ENCODE peak calls at places on chromosome 4, in four cellular contexts. I is small intestine, B is thoracic aorta, L is PC-9. A is an unnamed sample. For H3K4me1 and H3K36me3, the result is how much of the 10 kb centered on the place peaks cover.

GRCh38 chr4:106694232-106694631 is 325.7 kb upstream of the GIMD1 start:
- DNase-seq in L (no peak), I (no peak), B (no peak), A (no peak)

GRCh38 chr4:3045500-3045850 is 28.9 kb downstream of the HTT-AS start:
- DNase-seq in L (no peak), I (peak), B (no peak), A (no peak)

GRCh38 chr4:150570862-150571261 is 11.1 kb upstream of the MAB21L2 start:
- DNase-seq in L (no peak), B (no peak), I (no peak), A (no peak)

GRCh38 chr4:19675172-19675811 is 576.4 kb upstream of the SLIT2 start:
- DNase-seq in L (no peak), B (no peak), I (no peak), A (peak)

GRCh38 chr4:81789741-81790402 is 318.2 kb upstream of the RASGEF1B start:
- DNase-seq in L (no peak), B (no peak), I (no peak), A (no peak)

GRCh38 chr4:38078590-38079381 is 118.6 kb downstream of the PTTG2 start:
- DNase-seq in I (peak), B (no peak), L (no peak), A (peak)

GRCh38 chr4:102172341-102172740 is 172.9 kb downstream of the SLC39A8 start:
- DNase-seq in B (no peak), L (no peak), I (no peak), A (no peak)

GRCh38 chr4:159401791-159402380 is 299.0 kb downstream of the RAPGEF2 start:
- DNase-seq in B (no peak), I (no peak), L (no peak), A (peak)

GRCh38 chr4:134762053-134762452 is 560.5 kb upstream of the PABPC4L start:
- DNase-seq in L (no peak), B (no peak), I (no peak), A (no peak)

GRCh38 chr4:165177725-165178666 is 29.4 kb upstream of the KLHL2 start:
- DNase-seq in L (no peak), B (no peak), I (no peak), A (no peak)

GRCh38 chr4:6641164-6641970 is 882 bp downstream of the MRFAP1 start:
- DNase-seq in L (peak), I (peak), B (no peak), A (peak)

DNA sequence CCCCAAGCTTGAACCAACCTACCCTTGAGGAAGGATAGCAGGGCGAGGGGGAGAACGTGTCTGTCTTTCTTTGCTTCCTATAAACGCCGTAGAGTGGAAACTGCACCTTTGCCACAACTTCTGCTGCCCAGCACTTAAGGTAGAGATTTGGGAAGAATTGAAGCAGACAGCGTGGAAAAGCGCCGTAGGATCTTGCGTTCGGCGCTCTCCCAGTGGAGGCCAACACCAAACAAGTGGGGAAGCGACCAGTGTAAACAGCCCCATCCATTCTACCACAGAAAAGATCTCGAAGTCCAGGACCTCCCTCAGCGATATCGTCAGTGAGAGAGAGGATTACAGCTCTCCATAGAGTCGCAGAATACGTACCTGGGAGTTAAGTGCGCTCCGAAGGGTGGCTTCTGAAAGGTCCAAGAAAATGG is 3.9 kb upstream of the NKX6-1 start:
- DNase-seq in L (no peak), I (no peak), B (no peak), A (no peak)
- H3K4me1 ChIP-seq in L (under half), I (under half), B (under half), A (under half)

DNA sequence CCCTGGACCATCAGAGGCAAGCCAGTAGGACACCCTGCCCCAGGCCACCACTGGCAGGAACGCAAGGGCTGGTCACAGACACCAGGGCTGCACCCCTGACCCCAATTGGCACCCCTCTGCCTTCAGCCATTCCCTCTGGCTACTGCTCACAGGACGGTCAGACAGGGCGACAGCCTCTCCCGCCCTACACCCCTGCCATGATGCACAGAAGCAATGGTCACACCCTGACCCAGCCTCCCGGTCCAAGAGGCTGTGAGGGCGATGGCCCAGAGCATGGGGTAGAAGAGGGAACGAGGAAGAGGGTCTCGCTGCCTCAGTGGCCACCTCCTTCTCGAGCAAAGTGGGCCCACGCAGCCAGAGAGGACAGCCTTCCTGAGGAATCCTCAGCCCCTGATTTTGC is 143.5 kb downstream of the SOWAHB start:
- DNase-seq in I (no peak), L (no peak), B (no peak), A (no peak)
- H3K36me3 ChIP-seq in I (under half), L (under half), B (under half), A (under half)

DNA sequence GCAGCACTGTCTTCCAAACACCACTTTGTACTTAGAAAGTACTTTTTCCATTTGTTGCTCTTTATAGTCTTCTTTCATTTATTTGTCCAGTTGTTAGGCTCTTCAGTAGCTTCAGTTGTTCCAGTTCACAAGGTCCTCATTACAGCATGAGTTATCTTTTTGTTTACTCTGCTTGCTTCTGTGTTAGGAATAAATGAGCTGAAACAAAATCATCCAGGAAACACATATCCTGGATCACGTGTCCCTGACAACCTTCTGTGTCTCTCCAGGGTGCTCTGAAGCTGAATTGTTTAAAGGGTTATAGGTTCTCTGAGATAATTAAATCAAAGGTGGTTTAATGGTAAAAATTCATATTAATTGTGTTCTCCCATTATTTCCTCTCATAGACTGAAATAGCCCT is 19.9 kb upstream of the KLHL8 start:
- DNase-seq in L (no peak), B (no peak), I (no peak), A (no peak)
- H3K4me1 ChIP-seq in L (under half), B (under half), I (under half), A (under half)

DNA sequence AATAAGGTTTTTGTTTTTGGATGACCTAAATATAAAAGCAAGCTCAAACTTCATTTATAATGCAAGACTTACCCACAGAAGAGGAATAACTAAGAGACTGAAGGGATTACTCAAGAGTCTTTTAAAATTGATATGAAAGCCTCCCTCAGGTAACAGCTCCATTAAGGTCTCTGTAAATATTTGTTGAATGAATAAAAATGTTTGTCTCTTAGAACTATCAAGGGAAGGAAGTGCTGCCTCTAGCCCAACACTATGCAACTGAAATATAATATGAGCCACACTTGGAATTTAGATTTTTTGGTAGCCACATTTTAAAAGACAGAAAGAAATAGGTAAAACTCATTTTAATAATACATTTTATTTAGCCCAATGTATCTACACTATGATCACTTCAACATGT is 127.8 kb downstream of the SH3RF1 start:
- DNase-seq in L (no peak), B (no peak), I (no peak), A (no peak)
- H3K36me3 ChIP-seq in L (under half), B (under half), I (under half), A (under half)

GRCh38 chr4:174864031-174864430 is 35.0 kb upstream of the GLRA3 start:
- DNase-seq in B (no peak), L (no peak), I (no peak), A (no peak)
- H3K4me1 ChIP-seq in B (under half), L (under half), I (under half), A (under half)

DNA sequence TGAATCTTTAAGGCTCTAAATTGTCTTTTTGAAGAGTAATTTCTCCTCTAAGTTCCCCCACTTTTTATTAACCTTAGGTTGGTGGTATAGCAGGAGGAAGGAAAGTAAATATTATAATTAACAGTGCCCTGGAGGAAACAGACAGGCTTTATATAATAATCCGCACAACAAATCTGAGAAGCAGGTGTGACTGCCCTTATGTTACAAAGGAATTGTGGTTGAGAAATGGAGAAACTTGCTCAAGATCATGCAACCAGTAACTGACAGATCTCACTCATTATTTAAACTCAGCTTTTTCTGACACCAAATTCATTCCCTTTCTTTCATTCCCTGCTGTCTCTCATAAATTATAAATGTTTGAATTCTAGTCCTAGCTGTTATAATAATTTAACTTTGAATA is 282.0 kb downstream of the PPP3CA start:
- DNase-seq in L (no peak), I (no peak), B (no peak), A (no peak)
- H3K36me3 ChIP-seq in L (under half), I (under half), B (under half), A (under half)

A was measured in adipocyte.